ENCODE peak calls at places on chromosomes 1 and 21, in four cellular contexts. One of them, this sample, is unnamed.

GRCh38 chr1:157652859-157653493 is 47.6 kb downstream of the FCRL3 start:
- DNase-seq in K562: no peak
- DNase-seq in stomach: no peak
- DNase-seq in lower leg skin: no peak
- DNase-seq in this sample: no peak

GRCh38 chr1:67404212-67404620 is 26.0 kb downstream of the SERBP1 start:
- DNase-seq in lower leg skin: no peak
- DNase-seq in stomach: no peak
- DNase-seq in K562: no peak
- DNase-seq in this sample: no peak

GRCh38 chr1:227937531-227938145 is 10.1 kb downstream of the WNT9A start:
- DNase-seq in stomach: no peak
- DNase-seq in K562: no peak
- DNase-seq in lower leg skin: no peak
- DNase-seq in this sample: peak; percentile 28

GRCh38 chr1:165592945-165593823 is 37.9 kb upstream of the MGST3 start:
- DNase-seq in stomach: peak; percentile 85
- DNase-seq in lower leg skin: peak; percentile 90
- DNase-seq in K562: peak; percentile 80
- DNase-seq in this sample: peak; percentile 57

GRCh38 chr1:53681647-53682368 is 57.2 kb downstream of the GLIS1 start:
- DNase-seq in lower leg skin: peak; percentile 91
- DNase-seq in stomach: peak; percentile 48
- DNase-seq in K562: peak; percentile 60
- DNase-seq in this sample: peak; percentile 28

GRCh38 chr1:177566495-177566894 is 395.7 kb downstream of the BRINP2 start:
- DNase-seq in K562: no peak
- DNase-seq in lower leg skin: no peak
- DNase-seq in stomach: no peak
- DNase-seq in this sample: no peak

GRCh38 chr1:36585760-36586072 is 103.0 kb upstream of the CSF3R start:
- DNase-seq in stomach: no peak
- DNase-seq in lower leg skin: no peak
- DNase-seq in K562: no peak
- DNase-seq in this sample: no peak

GRCh38 chr21:42129300-42130266 is 58.5 kb downstream of the UMODL1 start:
- DNase-seq in stomach: no peak
- DNase-seq in K562: no peak
- DNase-seq in lower leg skin: no peak
- DNase-seq in this sample: no peak

GRCh38 chr1:89720839-89721238 is 87.9 kb downstream of the LRRC8C start:
- DNase-seq in stomach: no peak
- DNase-seq in lower leg skin: no peak
- DNase-seq in K562: no peak
- DNase-seq in this sample: no peak

DNA sequence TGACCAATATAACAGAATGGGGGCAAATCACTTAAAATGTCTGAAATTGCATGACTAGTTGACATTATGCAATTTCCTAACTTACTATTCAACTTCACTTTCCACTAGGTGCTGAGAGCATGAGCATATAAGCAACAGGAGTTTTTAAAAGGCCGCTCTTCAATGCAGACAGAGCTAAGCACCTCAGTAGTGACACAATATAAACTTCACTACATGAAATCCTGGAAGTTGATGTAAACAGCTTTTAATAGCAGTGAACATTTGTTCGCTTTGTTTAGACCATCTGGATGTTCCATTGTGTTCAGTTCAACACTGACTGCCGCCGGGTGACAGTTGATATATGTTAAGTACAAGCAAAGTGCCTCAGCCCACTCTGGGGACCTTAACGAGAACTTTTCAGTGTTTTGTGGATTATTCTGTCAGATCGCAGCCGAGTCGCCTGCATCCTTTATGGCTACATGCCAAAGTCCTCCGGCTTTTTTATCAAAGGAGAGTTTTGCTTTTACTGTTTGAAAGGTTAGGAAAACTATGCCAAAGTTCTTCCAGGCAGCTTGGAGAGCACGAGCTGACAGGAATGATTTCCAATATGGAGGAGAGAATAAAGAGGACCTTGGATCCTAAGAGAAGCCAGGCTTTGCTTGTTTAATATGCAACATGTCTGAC is 167.3 kb downstream of the ZNF281 start:
- DNase-seq in lower leg skin: no peak
- DNase-seq in stomach: no peak
- DNase-seq in K562: no peak
- DNase-seq in this sample: no peak
- H3K4me3 ChIP-seq in lower leg skin: no peak overlapping the region
- H3K4me3 ChIP-seq in stomach: peak overlapping the region; percentile 21
- H3K4me3 ChIP-seq in K562: no peak overlapping the region
- H3K4me3 ChIP-seq in this sample: no peak overlapping the region

DNA sequence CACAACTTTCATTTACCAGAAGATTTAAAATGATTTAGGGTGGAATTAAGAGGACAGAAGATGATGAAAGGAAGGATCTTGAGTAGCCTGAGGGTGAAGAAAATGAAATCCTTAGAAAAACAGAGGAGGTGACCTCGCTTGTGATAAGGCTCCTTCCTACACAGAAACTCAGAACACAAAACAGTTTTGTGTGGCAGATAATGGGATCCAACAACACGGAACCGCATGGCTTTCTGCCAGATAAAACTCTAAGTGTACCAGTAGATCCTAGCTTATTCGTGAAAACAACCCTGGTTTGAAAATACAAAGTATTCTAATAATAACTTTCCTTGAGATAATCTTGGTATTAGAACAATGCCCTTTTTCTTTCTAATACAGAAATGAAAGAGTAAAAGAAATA is 74.0 kb upstream of the EXO1 start:
- DNase-seq in lower leg skin: no peak
- DNase-seq in K562: no peak
- DNase-seq in stomach: no peak
- DNase-seq in this sample: no peak
- TF ChIP-seq POLR2A in lower leg skin: no peak
- TF ChIP-seq POLR2A in K562: no peak
- TF ChIP-seq POLR2A in stomach: no peak
- TF ChIP-seq POLR2A in this sample: no peak

GRCh38 chr1:199046618-199047017 is 407.8 kb downstream of the PTPRC start:
- DNase-seq in K562: no peak
- DNase-seq in lower leg skin: no peak
- DNase-seq in stomach: no peak
- DNase-seq in this sample: no peak
- TF ChIP-seq CTCF in K562: no peak
- TF ChIP-seq CTCF in lower leg skin: no peak
- TF ChIP-seq CTCF in stomach: no peak
- TF ChIP-seq CTCF in this sample: no peak

GRCh38 chr1:40860706-40861226 is 1.4 kb downstream of the CITED4 start:
- DNase-seq in K562: no peak
- DNase-seq in lower leg skin: no peak
- DNase-seq in stomach: no peak
- DNase-seq in this sample: peak; percentile 41
- H3K4me3 ChIP-seq in K562: no peak overlapping the region
- H3K4me3 ChIP-seq in lower leg skin: peak overlapping the region; percentile 26
- H3K4me3 ChIP-seq in stomach: peak overlapping the region; percentile 73
- H3K4me3 ChIP-seq in this sample: peak overlapping the region; percentile 61

GRCh38 chr1:2205191-2205952 is 10.8 kb upstream of the FAAP20 start:
- DNase-seq in lower leg skin: peak; percentile 99
- DNase-seq in stomach: peak; percentile 98
- DNase-seq in K562: no peak
- DNase-seq in this sample: peak; percentile 94

GRCh38 chr1:2202843-2203601 is 8.4 kb upstream of the FAAP20 start:
- DNase-seq in stomach: peak; percentile 71
- DNase-seq in K562: no peak
- DNase-seq in lower leg skin: no peak
- DNase-seq in this sample: no peak

GRCh38 chr1:2206813-2207488 is 12.4 kb upstream of the FAAP20 start:
- DNase-seq in K562: peak; percentile 57
- DNase-seq in lower leg skin: no peak
- DNase-seq in stomach: no peak
- DNase-seq in this sample: no peak

GRCh38 chr1:2203671-2204383 is 9.3 kb upstream of the FAAP20 start:
- DNase-seq in lower leg skin: no peak
- DNase-seq in stomach: no peak
- DNase-seq in K562: no peak
- DNase-seq in this sample: no peak

DNA sequence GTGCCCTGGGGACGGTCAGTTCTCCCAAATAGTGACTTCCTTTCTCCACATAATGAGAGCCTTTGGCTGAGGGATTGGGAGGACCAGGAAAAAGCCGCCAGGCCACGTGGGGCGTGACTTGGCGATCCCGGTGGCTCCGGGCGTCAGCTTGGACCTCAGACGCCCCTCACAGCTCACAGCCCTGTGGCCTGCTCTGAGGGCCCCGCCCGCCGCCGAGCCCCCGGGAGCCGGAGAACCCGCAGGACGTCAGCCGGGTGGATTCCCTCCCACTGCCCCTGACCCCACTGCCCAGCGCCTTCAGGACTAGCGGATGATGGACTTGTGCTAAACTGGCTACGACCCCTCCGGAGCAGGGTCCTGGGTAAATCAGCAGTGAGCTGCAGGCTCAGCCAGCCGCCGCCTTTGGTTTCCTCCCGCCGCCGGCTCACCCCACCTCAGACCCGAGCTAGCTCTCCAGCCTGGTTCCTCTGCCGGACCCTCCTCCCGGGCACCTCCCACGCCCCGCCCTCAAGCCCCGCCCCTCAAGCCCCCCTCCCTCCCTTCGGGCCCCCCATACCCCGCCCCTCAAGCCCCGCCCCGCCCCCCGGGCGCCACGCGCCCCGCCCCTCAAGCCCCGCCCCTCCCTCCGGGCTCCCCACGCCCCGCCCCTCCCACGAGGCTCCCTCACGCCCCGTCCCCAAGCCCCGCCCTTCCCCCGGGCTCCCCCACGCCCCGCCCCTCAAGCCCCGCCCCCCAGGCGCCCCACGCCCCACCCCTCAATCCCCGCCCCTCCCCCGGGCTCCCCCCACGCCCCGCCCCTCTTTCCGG is 10.0 kb upstream of the FAAP20 start:
- DNase-seq in stomach: peak; percentile 64
- DNase-seq in K562: peak; percentile 99
- DNase-seq in lower leg skin: peak; percentile 96
- DNase-seq in this sample: peak; percentile 75
- TF ChIP-seq POLR2A in stomach: no peak
- TF ChIP-seq POLR2A in K562: peak; percentile 67
- TF ChIP-seq POLR2A in lower leg skin: no peak
- TF ChIP-seq POLR2A in this sample: no peak

GRCh38 chr1:29709711-29710169 is 473.4 kb downstream of the PTPRU start:
- DNase-seq in K562: no peak
- DNase-seq in lower leg skin: no peak
- DNase-seq in stomach: no peak
- DNase-seq in this sample: peak; percentile 61
- TF ChIP-seq CTCF in K562: no peak
- TF ChIP-seq CTCF in lower leg skin: no peak
- TF ChIP-seq CTCF in stomach: no peak
- TF ChIP-seq CTCF in this sample: no peak

DNA sequence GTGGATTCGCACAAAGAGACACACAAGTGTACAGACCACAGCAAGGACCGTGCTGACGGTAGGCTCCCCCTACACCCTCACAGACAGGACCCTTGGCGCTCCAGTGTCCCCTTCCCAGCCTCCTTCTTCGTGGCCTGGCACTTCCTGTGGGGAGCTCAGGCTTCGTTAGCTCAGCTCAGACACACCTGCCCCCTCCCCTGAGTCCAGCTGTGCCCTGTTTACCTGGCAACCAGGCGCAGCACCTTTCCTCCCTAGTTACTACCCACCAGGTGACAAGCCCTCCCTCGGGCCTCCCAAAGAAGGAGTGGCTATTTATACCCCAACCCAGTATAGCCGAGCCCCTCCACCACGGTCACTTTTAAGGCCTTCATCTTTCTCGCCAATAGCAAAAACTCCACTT is 4.7 kb downstream of the CELF3 start:
- DNase-seq in lower leg skin: no peak
- DNase-seq in K562: no peak
- DNase-seq in stomach: no peak
- DNase-seq in this sample: no peak
- H3K4me3 ChIP-seq in lower leg skin: no peak overlapping the region
- H3K4me3 ChIP-seq in K562: no peak overlapping the region
- H3K4me3 ChIP-seq in stomach: no peak overlapping the region
- H3K4me3 ChIP-seq in this sample: no peak overlapping the region

DNA sequence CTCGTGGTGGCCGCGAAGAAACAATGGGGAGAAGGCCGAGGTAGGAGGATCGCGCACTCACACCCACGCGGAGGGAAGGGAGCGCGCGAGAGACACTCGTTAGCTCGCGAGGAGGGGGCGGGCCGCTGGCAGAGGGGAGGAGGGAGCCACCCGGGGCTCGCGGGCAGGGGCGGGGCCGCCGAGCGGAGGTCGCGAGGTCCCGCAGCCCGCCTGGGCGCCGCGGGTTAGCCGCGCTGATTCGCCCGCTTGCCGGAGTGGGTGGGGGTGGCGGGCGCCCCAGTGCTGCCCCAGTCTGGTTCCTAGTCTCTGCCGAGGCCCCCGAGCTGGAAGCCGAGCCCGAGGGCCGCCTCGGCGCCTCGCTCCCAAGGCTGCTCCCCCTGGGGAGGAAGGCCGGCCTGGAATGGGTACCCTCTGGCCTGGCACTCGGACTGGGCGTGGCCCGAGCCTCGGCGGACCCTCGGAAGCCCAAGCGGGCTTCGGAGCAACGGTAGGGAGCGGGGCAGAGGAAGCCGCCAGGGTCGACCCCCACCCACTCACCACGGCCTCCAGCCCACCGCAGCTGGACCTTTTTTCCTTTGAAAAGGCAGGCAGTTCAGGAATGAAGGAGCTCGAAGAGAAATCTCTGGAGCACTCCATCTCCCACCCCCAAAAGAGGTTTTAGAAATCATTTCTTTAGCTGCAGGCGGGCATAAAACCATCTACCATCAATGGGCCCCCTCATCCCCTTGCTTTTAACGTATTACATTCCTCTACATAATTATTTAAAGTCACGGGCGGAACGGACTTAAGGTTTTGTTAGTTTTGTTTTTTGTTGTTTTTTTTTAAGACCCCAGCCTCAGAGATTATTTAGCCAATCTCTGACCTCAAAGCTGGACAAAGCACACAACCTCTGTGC is 727 bp upstream of the TUT4 start:
- DNase-seq in K562: peak; percentile 94
- DNase-seq in lower leg skin: peak; percentile 96
- DNase-seq in stomach: peak; percentile 79
- DNase-seq in this sample: peak; percentile 80
- TF ChIP-seq POLR2A in K562: peak; percentile 3
- TF ChIP-seq POLR2A in lower leg skin: no peak
- TF ChIP-seq POLR2A in stomach: no peak
- TF ChIP-seq POLR2A in this sample: no peak